ENCODE peak calls at places on chromosomes 5 and 9, in seven cellular contexts. Q is HCT116, W is HepG2, I is GM12878, U is K562, O is H1, M is SK-N-SH. E is an unnamed sample.

GRCh38 chr5:53473644-53474043 is 6.8 kb upstream of the FST start:
- DNase-seq in Q (no peak), W (no peak), I (no peak), U (no peak), O (no peak), M (no peak), E (no peak)

GRCh38 chr9:129385615-129385934 is 207.5 kb upstream of the IER5L start:
- DNase-seq in Q (no peak), W (no peak), I (no peak), U (no peak), O (no peak), M (no peak), E (no peak)

GRCh38 chr5:179267671-179268071 is 77.6 kb downstream of the ADAMTS2 start:
- DNase-seq in Q (no peak), W (no peak), I (no peak), U (no peak), O (no peak), M (peak), E (no peak)

GRCh38 chr5:145247745-145248040 is 587.4 kb downstream of the PRELID2 start:
- DNase-seq in Q (no peak), W (no peak), I (no peak), U (no peak), O (no peak), M (no peak), E (no peak)

GRCh38 chr9:130794923-130795495 is 40.0 kb upstream of the ABL1 start:
- DNase-seq in Q (no peak), W (no peak), I (no peak), U (no peak), O (no peak), M (no peak), E (no peak)

GRCh38 chr5:9099681-9100080 is 446.2 kb downstream of the SEMA5A start:
- DNase-seq in Q (no peak), W (no peak), I (no peak), U (no peak), O (no peak), M (no peak), E (no peak)

GRCh38 chr9:34139477-34140146 is 13.1 kb upstream of the DCAF12 start:
- DNase-seq in Q (peak), W (peak), I (no peak), U (peak), O (no peak), M (peak), E (peak)

GRCh38 chr5:142844881-142845280 is 74.7 kb downstream of the ARHGAP26 start:
- DNase-seq in Q (no peak), W (no peak), I (no peak), U (no peak), O (no peak), M (no peak), E (no peak)

GRCh38 chr9:98057095-98057799 is 715 bp downstream of the NANS start:
- DNase-seq in Q (no peak), W (peak), I (no peak), U (no peak), O (no peak), M (no peak), E (no peak)

GRCh38 chr5:103800728-103801127 is 238.1 kb upstream of the NUDT12 start:
- DNase-seq in Q (no peak), W (no peak), I (no peak), U (no peak), O (no peak), M (no peak), E (no peak)

GRCh38 chr5:114101153-114101552 is 260.7 kb upstream of the KCNN2 start:
- DNase-seq in Q (peak), W (peak), I (no peak), U (peak), O (no peak), M (peak), E (peak)

GRCh38 chr9:126380447-126380846 is 53.8 kb downstream of the MVB12B start:
- DNase-seq in Q (no peak), W (no peak), I (no peak), U (no peak), O (no peak), M (no peak), E (no peak)

GRCh38 chr9:694499-695154 is 146.9 kb upstream of the DMRT1 start:
- DNase-seq in Q (no peak), W (no peak), I (no peak), U (no peak), O (no peak), M (no peak), E (no peak)

GRCh38 chr5:108379722-108380530 is 2.0 kb downstream of the FBXL17 start:
- DNase-seq in Q (no peak), W (peak), I (no peak), U (no peak), O (no peak), M (no peak), E (no peak)

GRCh38 chr5:107129051-107129450 is 541.7 kb downstream of the EFNA5 start:
- DNase-seq in Q (no peak), W (no peak), I (no peak), U (no peak), O (no peak), M (no peak), E (no peak)

GRCh38 chr5:141343242-141343952 is at the start of gene PCDHGA3:
- DNase-seq in Q (no peak), W (no peak), I (no peak), U (peak), O (no peak), M (no peak), E (no peak)

GRCh38 chr5:68011801-68012200 is 203.8 kb upstream of the PIK3R1 start:
- DNase-seq in Q (no peak), W (no peak), I (no peak), U (no peak), O (no peak), M (no peak), E (no peak)

DNA sequence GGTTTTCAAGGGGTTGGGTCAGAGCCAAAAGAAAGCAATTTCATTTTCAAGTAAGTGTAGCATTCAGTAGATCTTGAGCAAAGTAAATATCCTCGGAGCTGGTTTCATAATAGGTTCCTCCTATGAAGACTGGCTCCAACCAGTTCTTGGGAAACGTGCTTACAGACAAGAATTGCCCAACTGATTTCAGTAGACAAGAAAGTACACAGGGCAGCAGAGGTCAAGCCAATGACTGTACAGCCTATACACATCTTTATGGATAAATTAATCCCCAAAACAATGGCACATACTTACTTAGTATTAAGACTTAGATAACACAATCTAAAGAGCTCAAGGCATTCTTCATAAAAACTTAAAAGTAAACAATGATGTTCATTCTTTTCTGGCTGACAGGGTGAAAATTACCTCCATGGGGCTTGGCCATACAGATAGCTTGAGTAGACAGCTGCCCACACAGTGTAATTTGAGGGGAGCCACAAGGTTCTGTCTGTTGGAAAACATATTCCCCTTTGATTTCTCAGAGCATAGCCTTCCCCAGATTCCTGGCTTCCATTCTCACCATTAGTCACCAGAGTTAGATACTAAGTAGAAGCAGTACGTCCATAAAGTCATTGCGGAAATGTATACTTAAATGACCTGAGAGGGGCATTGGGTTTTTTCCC is 163.8 kb downstream of the ARRDC3 start:
- DNase-seq in Q (no peak), W (no peak), I (no peak), U (no peak), O (no peak), M (no peak), E (no peak)
- TF ChIP-seq JUND in Q (no peak), W (no peak), I (no peak), U (peak), O (no peak), M (no peak), E (no peak)

GRCh38 chr5:74632947-74633356 is 7.6 kb downstream of the ENC1 start:
- DNase-seq in Q (peak), W (peak), I (no peak), U (no peak), O (no peak), M (no peak), E (no peak)
- TF ChIP-seq JUND in Q (no peak), W (no peak), I (peak), U (no peak), O (no peak), M (no peak), E (no peak)

GRCh38 chr5:57302164-57302563 is 128.3 kb downstream of the GPBP1 start:
- DNase-seq in Q (peak), W (peak), I (peak), U (no peak), O (no peak), M (no peak), E (no peak)
- TF ChIP-seq JUND in Q (peak), W (no peak), I (no peak), U (no peak), O (no peak), M (peak), E (no peak)

DNA sequence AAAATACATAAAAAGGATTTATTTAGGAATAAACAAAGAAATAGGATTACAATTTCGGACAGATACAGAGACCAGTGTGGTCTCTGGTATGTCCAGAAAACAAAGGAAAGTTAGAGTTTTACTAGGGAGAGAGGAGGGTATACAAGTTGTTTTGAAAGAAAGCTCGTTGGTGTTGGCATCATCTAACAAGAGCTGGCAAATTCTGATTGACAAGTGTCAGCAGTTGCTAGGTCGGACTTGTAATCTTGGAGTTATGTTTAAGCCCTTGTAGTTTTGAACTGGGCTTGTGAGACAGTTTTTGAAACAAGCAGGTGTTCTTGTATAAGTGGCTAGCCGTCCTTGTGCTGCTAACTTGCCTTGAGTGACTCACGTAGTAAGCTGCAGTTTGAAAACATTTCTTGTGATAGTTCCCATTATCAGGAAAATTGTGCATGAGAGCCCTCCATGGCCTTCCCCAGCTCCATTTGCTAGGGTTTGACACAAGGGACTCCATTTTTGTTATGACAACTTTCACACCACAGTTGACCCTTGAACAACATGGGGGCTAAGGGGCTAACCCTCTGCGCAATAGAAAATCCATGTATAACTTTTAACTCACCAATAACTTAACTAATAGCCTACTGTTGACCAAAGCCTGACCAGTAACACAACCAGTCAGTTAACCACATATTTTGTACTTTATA is 48.1 kb downstream of the ZNF622 start:
- DNase-seq in Q (no peak), W (no peak), I (no peak), U (no peak), O (no peak), M (no peak), E (no peak)
- TF ChIP-seq JUND in Q (no peak), W (no peak), I (no peak), U (no peak), O (no peak), M (no peak), E (no peak)

DNA sequence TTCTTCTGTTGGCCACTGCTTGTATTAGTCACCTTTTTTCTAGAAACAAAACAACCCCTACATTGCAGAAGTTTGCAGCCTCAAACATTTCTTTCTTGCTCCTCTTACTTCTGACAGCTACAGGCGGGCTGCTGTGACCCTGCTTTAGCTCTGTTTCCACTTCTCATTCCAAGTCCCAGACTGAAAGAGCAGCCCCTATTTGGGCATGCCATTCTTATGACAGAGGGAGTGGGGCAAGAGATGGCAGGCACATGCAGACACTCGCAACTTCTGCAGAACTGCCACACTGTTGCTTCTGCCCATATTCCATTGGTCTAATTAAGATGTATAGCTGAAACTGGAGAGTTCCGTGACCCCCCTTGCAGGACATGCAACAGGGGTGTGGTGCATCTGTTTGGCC is 19.6 kb upstream of the RPS23 start:
- DNase-seq in Q (no peak), W (no peak), I (no peak), U (no peak), O (no peak), M (no peak), E (no peak)
- TF ChIP-seq JUND in Q (no peak), W (no peak), I (no peak), U (no peak), O (no peak), M (no peak), E (no peak)

DNA sequence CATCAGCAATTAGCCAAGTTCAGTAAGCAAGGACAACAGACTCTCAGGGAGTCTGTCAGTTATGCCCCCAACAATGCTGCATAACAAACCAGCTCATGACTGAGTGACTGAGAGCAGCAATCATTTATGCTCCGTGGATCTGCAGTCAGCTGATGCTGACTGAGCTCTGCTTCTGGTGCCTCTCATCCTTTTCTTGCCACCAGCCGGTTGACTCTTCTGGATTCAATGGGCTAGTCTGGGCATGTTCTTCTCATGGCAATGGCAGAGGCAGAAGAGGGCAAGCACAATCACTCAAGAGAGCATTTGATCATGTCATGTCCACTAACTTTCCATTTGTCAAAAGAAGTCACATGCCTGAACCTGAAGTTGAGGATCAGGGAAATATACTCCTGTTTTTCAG is 157.0 kb upstream of the NTRK2 start:
- DNase-seq in Q (no peak), W (no peak), I (no peak), U (no peak), O (no peak), M (no peak), E (no peak)
- TF ChIP-seq JUND in Q (no peak), W (no peak), I (no peak), U (no peak), O (no peak), M (no peak), E (no peak)

DNA sequence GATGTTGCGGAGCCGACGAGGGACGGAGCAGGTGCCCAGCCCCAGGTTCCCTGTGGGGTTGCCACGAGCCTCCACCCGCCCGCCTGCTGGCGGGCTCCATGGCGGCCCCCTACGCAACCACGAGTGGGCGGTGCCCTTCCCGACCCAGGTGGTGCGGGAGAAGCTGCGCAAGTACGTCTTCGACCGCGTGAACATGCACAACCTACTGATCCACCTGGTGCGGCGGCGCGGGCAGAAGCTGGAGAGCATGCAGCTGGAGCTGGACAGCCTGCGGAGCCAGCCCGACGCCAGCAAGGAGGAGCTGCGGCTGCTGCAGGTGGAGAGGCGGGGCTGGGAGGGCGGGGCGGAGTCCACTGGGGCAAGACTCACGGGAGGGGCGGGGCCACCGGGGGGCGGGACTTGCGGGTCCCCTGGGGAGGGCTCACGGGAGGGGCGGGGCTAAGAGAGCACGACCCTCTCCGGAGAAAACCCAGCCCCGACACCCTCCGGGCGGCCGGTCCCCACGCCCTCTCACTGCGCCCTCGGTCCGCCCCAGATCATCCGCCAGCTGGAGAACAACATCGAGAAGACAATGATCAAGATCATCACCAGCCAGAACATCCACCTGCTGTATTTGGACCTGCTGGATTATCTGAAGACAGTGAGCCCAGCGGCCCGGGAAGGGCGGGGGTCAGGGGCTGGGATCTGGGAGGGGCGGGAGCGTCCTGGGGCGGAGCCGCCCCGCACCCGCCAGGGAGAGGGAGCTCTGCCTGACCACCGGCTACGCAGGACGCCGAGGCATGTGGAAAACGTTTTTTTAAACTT is 3.9 kb downstream of the CCDC183 start:
- DNase-seq in Q (peak), W (peak), I (no peak), U (peak), O (peak), M (peak), E (peak)
- TF ChIP-seq JUND in Q (no peak), W (no peak), I (no peak), U (no peak), O (no peak), M (no peak), E (no peak)

E was measured in T47D.